ENCODE peak calls at places on chromosomes 6 and 20, in four cellular contexts. One of them, this sample, is unnamed.

GRCh38 chr20:37309290-37309689 is 19.8 kb downstream of the MANBAL start:
- DNase-seq in T follicular helper cell: no peak
- DNase-seq in endothelial cell: no peak
- DNase-seq in hypothalamus: no peak
- DNase-seq in this sample: no peak

GRCh38 chr6:25223421-25224052 is 55.6 kb upstream of the CARMIL1 start:
- DNase-seq in T follicular helper cell: peak; percentile 45
- DNase-seq in endothelial cell: peak; percentile 66
- DNase-seq in hypothalamus: peak; percentile 36
- DNase-seq in this sample: peak; percentile 51

GRCh38 chr6:21228411-21228810 is 365.1 kb upstream of the SOX4 start:
- DNase-seq in T follicular helper cell: no peak
- DNase-seq in endothelial cell: no peak
- DNase-seq in hypothalamus: no peak
- DNase-seq in this sample: no peak

GRCh38 chr20:37880726-37881591 is 22.0 kb upstream of the VSTM2L start:
- DNase-seq in T follicular helper cell: no peak
- DNase-seq in endothelial cell: peak; percentile 26
- DNase-seq in hypothalamus: no peak
- DNase-seq in this sample: no peak

GRCh38 chr20:36873498-36874189 is 2.3 kb upstream of the TLDC2 start:
- DNase-seq in T follicular helper cell: no peak
- DNase-seq in endothelial cell: no peak
- DNase-seq in hypothalamus: no peak
- DNase-seq in this sample: no peak

GRCh38 chr6:149852881-149853280 is 11.3 kb downstream of the LRP11 start:
- DNase-seq in T follicular helper cell: no peak
- DNase-seq in endothelial cell: no peak
- DNase-seq in hypothalamus: no peak
- DNase-seq in this sample: no peak

GRCh38 chr20:46583411-46584214 is 33.2 kb upstream of the OCSTAMP start:
- DNase-seq in T follicular helper cell: no peak
- DNase-seq in endothelial cell: no peak
- DNase-seq in hypothalamus: peak; percentile 21
- DNase-seq in this sample: peak; percentile 81

GRCh38 chr20:39853664-39854063 is 835.4 kb downstream of the MAFB start:
- DNase-seq in T follicular helper cell: no peak
- DNase-seq in endothelial cell: no peak
- DNase-seq in hypothalamus: no peak
- DNase-seq in this sample: no peak

GRCh38 chr6:41568585-41569384 is 22.6 kb downstream of the FOXP4 start:
- DNase-seq in T follicular helper cell: no peak
- DNase-seq in endothelial cell: no peak
- DNase-seq in hypothalamus: no peak
- DNase-seq in this sample: no peak

GRCh38 chr20:16637814-16638213 is 64.6 kb upstream of the KIF16B start:
- DNase-seq in T follicular helper cell: no peak
- DNase-seq in endothelial cell: no peak
- DNase-seq in hypothalamus: no peak
- DNase-seq in this sample: no peak

GRCh38 chr20:11672959-11673358 is 244.7 kb upstream of the BTBD3 start:
- DNase-seq in T follicular helper cell: no peak
- DNase-seq in endothelial cell: no peak
- DNase-seq in hypothalamus: no peak
- DNase-seq in this sample: peak; percentile 24

GRCh38 chr6:81816387-81816786 is 63.9 kb upstream of the TENT5A start:
- DNase-seq in T follicular helper cell: no peak
- DNase-seq in endothelial cell: no peak
- DNase-seq in hypothalamus: no peak
- DNase-seq in this sample: no peak

GRCh38 chr20:63031251-63032014 is 24.7 kb upstream of the BHLHE23 start:
- DNase-seq in T follicular helper cell: no peak
- DNase-seq in endothelial cell: no peak
- DNase-seq in hypothalamus: no peak
- DNase-seq in this sample: no peak

GRCh38 chr20:43541214-43541613 is 17.6 kb upstream of the SGK2 start:
- DNase-seq in T follicular helper cell: no peak
- DNase-seq in endothelial cell: no peak
- DNase-seq in hypothalamus: no peak
- DNase-seq in this sample: no peak

GRCh38 chr6:45116714-45117410 is 211.3 kb upstream of the RUNX2 start:
- DNase-seq in T follicular helper cell: no peak
- DNase-seq in endothelial cell: no peak
- DNase-seq in hypothalamus: no peak
- DNase-seq in this sample: no peak

GRCh38 chr6:46042355-46042999 is 26.8 kb upstream of the CLIC5 start:
- DNase-seq in T follicular helper cell: no peak
- DNase-seq in endothelial cell: peak; percentile 16
- DNase-seq in hypothalamus: no peak
- DNase-seq in this sample: peak; percentile 41

GRCh38 chr6:133799043-133799442 is 89.9 kb upstream of the TCF21 start:
- DNase-seq in T follicular helper cell: no peak
- DNase-seq in endothelial cell: no peak
- DNase-seq in hypothalamus: no peak
- DNase-seq in this sample: no peak

GRCh38 chr6:132961122-132961521 is 146.8 kb downstream of the RPS12 start:
- DNase-seq in T follicular helper cell: no peak
- DNase-seq in endothelial cell: no peak
- DNase-seq in hypothalamus: no peak
- DNase-seq in this sample: no peak

GRCh38 chr6:39777661-39778060 is 14.5 kb upstream of the DAAM2 start:
- DNase-seq in T follicular helper cell: no peak
- DNase-seq in endothelial cell: no peak
- DNase-seq in hypothalamus: no peak
- DNase-seq in this sample: no peak

GRCh38 chr20:64146936-64147451 is 17.3 kb upstream of the MYT1 start:
- DNase-seq in T follicular helper cell: no peak
- DNase-seq in endothelial cell: no peak
- DNase-seq in hypothalamus: no peak
- DNase-seq in this sample: no peak

GRCh38 chr6:20582586-20583446 is 48.6 kb downstream of the CDKAL1 start:
- DNase-seq in T follicular helper cell: no peak
- DNase-seq in endothelial cell: no peak
- DNase-seq in hypothalamus: no peak
- DNase-seq in this sample: no peak

GRCh38 chr20:54189630-54190029 is 15.8 kb upstream of the CYP24A1 start:
- DNase-seq in T follicular helper cell: no peak
- DNase-seq in endothelial cell: no peak
- DNase-seq in hypothalamus: no peak
- DNase-seq in this sample: no peak

GRCh38 chr20:50563133-50563944 is 53.2 kb downstream of the PTPN1 start:
- DNase-seq in T follicular helper cell: no peak
- DNase-seq in endothelial cell: no peak
- DNase-seq in hypothalamus: no peak
- DNase-seq in this sample: no peak

GRCh38 chr20:56003966-56004365 is 1.4 kb downstream of the CBLN4 start:
- DNase-seq in T follicular helper cell: no peak
- DNase-seq in endothelial cell: no peak
- DNase-seq in hypothalamus: peak; percentile 5
- DNase-seq in this sample: no peak

GRCh38 chr6:18835976-18836375 is 448.8 kb downstream of the RNF144B start:
- DNase-seq in T follicular helper cell: no peak
- DNase-seq in endothelial cell: no peak
- DNase-seq in hypothalamus: no peak
- DNase-seq in this sample: no peak

GRCh38 chr6:31541059-31541657 is 645 bp downstream of the DDX39B start:
- DNase-seq in T follicular helper cell: peak; percentile 74
- DNase-seq in endothelial cell: no peak
- DNase-seq in hypothalamus: no peak
- DNase-seq in this sample: no peak

GRCh38 chr6:27908017-27908416 is 4.2 kb downstream of the OR2B2 start:
- DNase-seq in T follicular helper cell: no peak
- DNase-seq in endothelial cell: no peak
- DNase-seq in hypothalamus: no peak
- DNase-seq in this sample: no peak

GRCh38 chr6:125421853-125422252 is 120.1 kb upstream of the HDDC2 start:
- DNase-seq in T follicular helper cell: no peak
- DNase-seq in endothelial cell: peak; percentile 63
- DNase-seq in hypothalamus: peak; percentile 28
- DNase-seq in this sample: peak; percentile 39

GRCh38 chr6:70377372-70377771 is 35.9 kb upstream of the FAM135A start:
- DNase-seq in T follicular helper cell: no peak
- DNase-seq in endothelial cell: no peak
- DNase-seq in hypothalamus: no peak
- DNase-seq in this sample: no peak

GRCh38 chr20:23033918-23034317 is 1.2 kb upstream of the SSTR4 start:
- DNase-seq in T follicular helper cell: no peak
- DNase-seq in endothelial cell: no peak
- DNase-seq in hypothalamus: no peak
- DNase-seq in this sample: no peak

This sample was measured in globus pallidus.